ENCODE peak calls at places on chromosomes 4 and X, in seven cellular contexts. V is spleen, R is upper lobe of left lung, E is K562, P is HCT116, D is transverse colon, A is sigmoid colon. J is an unnamed sample.

GRCh38 chrX:97527725-97528124 is 644.0 kb downstream of the RPA4 start:
- DNase-seq in E (no peak), D (no peak), V (no peak), P (no peak), R (no peak), A (no peak), J (no peak)

GRCh38 chrX:124347242-124347641 is 879 bp downstream of the SH2D1A start:
- DNase-seq in P (no peak), E (no peak), V (no peak), D (no peak), R (no peak), A (no peak), J (no peak)

GRCh38 chrX:39795591-39795990 is 302.2 kb downstream of the BCOR start:
- DNase-seq in D (no peak), V (no peak), R (no peak), E (no peak), P (no peak), A (no peak), J (no peak)

GRCh38 chr4:100086766-100087431 is 103.4 kb downstream of the DDIT4L start:
- DNase-seq in E (no peak), V (no peak), R (no peak), D (no peak), P (no peak), A (no peak), J (no peak)

GRCh38 chr4:78439328-78439727 is 112.2 kb upstream of the ANXA3 start:
- DNase-seq in E (no peak), D (no peak), P (no peak), A (no peak), V (no peak), R (no peak), J (no peak)

GRCh38 chrX:38473715-38474114 is 87.6 kb upstream of the TSPAN7 start:
- DNase-seq in D (no peak), R (no peak), V (no peak), E (no peak), A (no peak), P (no peak), J (no peak)

GRCh38 chr4:28357985-28358384 is 1497.3 kb downstream of the STIM2 start:
- DNase-seq in P (peak; percentile 7), V (no peak), D (no peak), A (no peak), R (no peak), E (no peak), J (no peak)

GRCh38 chr4:8599657-8600056 is 7.1 kb downstream of the CPZ start:
- DNase-seq in V (no peak), D (no peak), E (peak; percentile 45), A (no peak), R (no peak), P (peak; percentile 77), J (no peak)

GRCh38 chr4:168707205-168707604 is 210.4 kb downstream of the PALLD start:
- DNase-seq in A (no peak), V (no peak), P (no peak), D (no peak), E (no peak), R (no peak), J (no peak)

GRCh38 chrX:12975999-12976558 is 1.2 kb downstream of the TMSB4X start:
- DNase-seq in A (no peak), R (peak; percentile 60), V (peak; percentile 89), D (no peak), E (peak; percentile 60), P (no peak), J (no peak)

GRCh38 chr4:15427126-15427525 is 707 bp upstream of the C1QTNF7 start:
- DNase-seq in A (no peak), E (no peak), P (no peak), D (no peak), V (no peak), R (no peak), J (no peak)

GRCh38 chrX:48025561-48025960 is 18.8 kb downstream of the SPACA5 start:
- DNase-seq in R (peak; percentile 41), A (no peak), E (peak; percentile 48), D (peak; percentile 36), P (peak; percentile 64), V (no peak), J (no peak)

GRCh38 chrX:16082470-16083085 is 40.8 kb upstream of the GRPR start:
- DNase-seq in P (no peak), D (no peak), A (no peak), E (no peak), R (no peak), V (no peak), J (no peak)
- TF ChIP-seq POLR2AphosphoS5 in P (no peak), D (no peak), A (no peak), E (no peak), R (no peak), V (no peak), J (no peak)

GRCh38 chr4:3470244-3471097 is 7.4 kb downstream of the DOK7 start:
- DNase-seq in D (peak; percentile 32), E (no peak), V (peak; percentile 53), P (no peak), R (no peak), A (no peak), J (no peak)
- H3K27ac ChIP-seq in D (no peak overlapping the region), E (no peak overlapping the region), V (no peak overlapping the region), P (no peak overlapping the region), R (no peak overlapping the region), A (no peak overlapping the region), J (no peak overlapping the region)

GRCh38 chr4:42172921-42173320 is 20.5 kb upstream of the BEND4 start:
- DNase-seq in R (no peak), A (no peak), D (no peak), E (no peak), V (no peak), P (no peak), J (no peak)
- TF ChIP-seq POLR2A in R (no peak), A (no peak), D (no peak), E (no peak), V (no peak), P (no peak), J (no peak)

GRCh38 chrX:29662101-29662500 is 553.3 kb upstream of the MAGEB2 start:
- DNase-seq in A (no peak), V (no peak), E (no peak), R (no peak), P (no peak), D (no peak), J (no peak)
- TF ChIP-seq POLR2AphosphoS5 in A (no peak), V (no peak), E (no peak), R (no peak), P (no peak), D (no peak), J (no peak)

DNA sequence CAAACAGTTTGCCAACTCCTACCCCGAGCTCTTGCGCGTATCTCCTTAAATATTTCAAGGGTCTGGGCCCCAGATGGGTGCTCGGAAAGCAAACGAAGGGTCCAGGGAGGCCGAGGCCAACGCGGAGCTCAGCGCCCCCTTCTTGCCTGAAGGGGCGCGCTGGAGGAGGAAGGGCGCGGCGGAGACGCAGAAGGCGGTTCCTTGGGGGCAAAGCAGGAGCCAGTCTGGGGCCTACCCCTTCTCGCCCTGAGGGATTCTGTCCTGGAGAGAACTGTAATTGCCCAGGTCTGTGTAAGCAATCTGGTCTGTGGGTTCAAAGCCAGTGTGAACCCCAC is 4.0 kb upstream of the SFRP2 start:
- DNase-seq in V (no peak), E (no peak), D (no peak), R (no peak), P (no peak), A (no peak), J (no peak)
- H3K27ac ChIP-seq in V (no peak overlapping the region), E (no peak overlapping the region), D (no peak overlapping the region), R (no peak overlapping the region), P (no peak overlapping the region), A (no peak overlapping the region), J (no peak overlapping the region)

DNA sequence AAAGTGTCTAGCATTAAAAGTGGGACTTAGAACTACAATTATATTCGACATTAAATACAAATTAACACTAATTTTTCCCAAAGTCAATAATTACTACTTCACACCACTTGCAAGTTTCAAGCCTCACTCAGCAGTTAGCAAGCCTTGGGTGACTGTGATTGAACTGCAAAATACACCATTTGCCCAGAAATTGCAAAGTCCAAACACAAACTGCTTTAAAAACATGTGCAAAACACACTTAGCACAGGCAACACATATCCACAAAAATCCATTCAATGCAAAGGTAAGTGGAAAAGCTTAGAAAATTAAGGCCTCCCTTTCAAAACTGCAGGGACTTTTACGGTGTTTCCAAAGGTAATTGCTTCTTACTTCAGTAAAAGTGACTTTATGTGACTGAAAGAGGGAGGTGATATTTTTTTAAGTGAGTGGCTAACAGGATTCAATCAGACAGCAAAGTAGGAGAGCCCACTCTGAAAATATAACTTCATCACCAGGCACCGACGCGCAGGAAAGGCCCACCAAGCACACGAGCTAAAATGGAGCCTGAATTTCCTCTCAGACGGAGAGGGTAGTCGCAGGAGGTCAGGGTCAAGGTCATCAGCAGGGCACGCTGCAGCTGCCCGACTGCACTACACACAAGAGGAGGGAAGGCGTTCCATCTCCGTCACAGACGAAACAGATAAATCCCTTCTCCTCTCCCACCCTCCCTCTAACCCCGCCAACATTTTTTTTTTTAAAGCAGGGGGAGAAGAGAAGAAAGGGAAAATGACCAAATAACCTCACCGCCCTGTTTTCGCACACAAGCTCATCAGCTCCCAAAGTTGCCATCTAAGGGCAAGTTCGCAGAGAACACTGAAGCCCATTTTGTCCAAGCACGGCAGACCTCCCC is 3.1 kb downstream of the ZNF827 start:
- DNase-seq in V (no peak), A (no peak), P (no peak), E (no peak), D (peak; percentile 52), R (peak; percentile 34), J (no peak)
- TF ChIP-seq POLR2A in V (no peak), A (no peak), P (no peak), E (no peak), D (no peak), R (no peak), J (no peak)

GRCh38 chrX:120749141-120749846 is 119.4 kb upstream of the C1GALT1C1 start:
- DNase-seq in P (no peak), R (no peak), A (no peak), D (peak; percentile 36), E (no peak), V (peak; percentile 78), J (no peak)
- TF ChIP-seq POLR2AphosphoS5 in P (no peak), R (no peak), A (no peak), D (no peak), E (no peak), V (peak; percentile 49), J (no peak)

GRCh38 chr4:40486534-40486933 is 143.1 kb downstream of the RBM47 start:
- DNase-seq in V (no peak), P (no peak), D (no peak), E (no peak), A (no peak), R (no peak), J (peak; percentile 4)
- H3K27ac ChIP-seq in V (peak overlapping the region; percentile 13), P (no peak overlapping the region), D (no peak overlapping the region), E (no peak overlapping the region), A (no peak overlapping the region), R (no peak overlapping the region), J (no peak overlapping the region)